ENCODE peak calls at places on chromosome 14, in seven cellular contexts. I is neuronal stem cell, A is H9, W is mesenchymal stem cell, G is mesendoderm, Z is H1, V is trophoblast cell. X is an unnamed sample.

GRCh38 chr14:98941481-98941880 is 330.5 kb downstream of the BCL11B start:
- DNase-seq in I (no peak), A (no peak), W (no peak), G (no peak), Z (no peak), V (no peak), X (no peak)

GRCh38 chr14:50961606-50962259 is 17.4 kb upstream of the PYGL start:
- DNase-seq in I (no peak), A (no peak), W (peak; percentile 95), G (no peak), Z (no peak), V (no peak), X (peak; percentile 97)

GRCh38 chr14:39175445-39176262 is 600 bp downstream of the PNN start:
- DNase-seq in I (no peak), A (peak; percentile 41), W (no peak), G (peak; percentile 67), Z (no peak), V (peak; percentile 13), X (peak; percentile 21)

GRCh38 chr14:73741386-73741875 is 27.2 kb upstream of the PNMA1 start:
- DNase-seq in I (no peak), A (peak; percentile 91), W (peak; percentile 87), G (peak; percentile 90), Z (peak; percentile 74), V (no peak), X (peak; percentile 66)

GRCh38 chr14:54329082-54329695 is 67.6 kb upstream of the CDKN3 start:
- DNase-seq in I (peak; percentile 84), A (peak; percentile 78), W (peak; percentile 74), G (peak; percentile 96), Z (peak; percentile 62), V (peak; percentile 29), X (peak; percentile 61)

GRCh38 chr14:61695695-61696527 is 598 bp downstream of the HIF1A start:
- DNase-seq in I (peak; percentile 76), A (peak; percentile 62), W (peak; percentile 66), G (peak; percentile 81), Z (peak; percentile 82), V (peak; percentile 53), X (peak; percentile 47)

GRCh38 chr14:77467801-77468200 is 9.9 kb downstream of the AHSA1 start:
- DNase-seq in I (no peak), A (no peak), W (no peak), G (no peak), Z (no peak), V (no peak), X (no peak)

GRCh38 chr14:98136019-98136418 is 1136.0 kb downstream of the BCL11B start:
- DNase-seq in I (no peak), A (no peak), W (no peak), G (no peak), Z (no peak), V (no peak), X (no peak)

GRCh38 chr14:103492572-103492971 is 30.1 kb downstream of the CKB start:
- DNase-seq in I (no peak), A (no peak), W (no peak), G (no peak), Z (no peak), V (no peak), X (no peak)

GRCh38 chr14:83467811-83468210 is 1934.2 kb upstream of the SEL1L start:
- DNase-seq in I (no peak), A (no peak), W (peak; percentile 60), G (no peak), Z (no peak), V (no peak), X (peak; percentile 27)

GRCh38 chr14:34302654-34303053 is 159.4 kb downstream of the SPTSSA start:
- DNase-seq in I (no peak), A (no peak), W (no peak), G (no peak), Z (no peak), V (no peak), X (no peak)

GRCh38 chr14:37588956-37589737 is 5.9 kb downstream of the FOXA1 start:
- DNase-seq in I (no peak), A (no peak), W (peak; percentile 13), G (peak; percentile 65), Z (no peak), V (no peak), X (no peak)

GRCh38 chr14:96876747-96877146 is 79.6 kb downstream of the VRK1 start:
- DNase-seq in I (no peak), A (no peak), W (no peak), G (no peak), Z (no peak), V (no peak), X (no peak)

GRCh38 chr14:61598980-61599379 is 96.3 kb upstream of the HIF1A start:
- DNase-seq in I (no peak), A (no peak), W (no peak), G (no peak), Z (no peak), V (no peak), X (no peak)

GRCh38 chr14:73173092-73173735 is 36.9 kb downstream of the PSEN1 start:
- DNase-seq in I (peak; percentile 6), A (no peak), W (peak; percentile 57), G (peak; percentile 16), Z (no peak), V (peak; percentile 4), X (peak; percentile 65)

GRCh38 chr14:68794856-68795601 is 2.2 kb upstream of the ZFP36L1 start:
- DNase-seq in I (no peak), A (no peak), W (peak; percentile 95), G (peak; percentile 78), Z (no peak), V (no peak), X (peak; percentile 95)

GRCh38 chr14:99234982-99235491 is 37.0 kb downstream of the BCL11B start:
- DNase-seq in I (peak; percentile 57), A (peak; percentile 92), W (no peak), G (peak; percentile 96), Z (peak; percentile 79), V (peak; percentile 33), X (no peak)

GRCh38 chr14:92677087-92677668 is 71.2 kb downstream of the LGMN start:
- DNase-seq in I (no peak), A (no peak), W (no peak), G (no peak), Z (no peak), V (peak; percentile 14), X (no peak)

GRCh38 chr14:90274808-90275454 is 18.6 kb downstream of the PSMC1 start:
- DNase-seq in I (no peak), A (no peak), W (peak; percentile 56), G (no peak), Z (no peak), V (no peak), X (peak; percentile 78)

GRCh38 chr14:102461490-102462317 is 47.9 kb downstream of the ANKRD9 start:
- DNase-seq in I (no peak), A (no peak), W (no peak), G (peak; percentile 24), Z (no peak), V (no peak), X (no peak)

GRCh38 chr14:64841121-64841611 is 38.5 kb downstream of the SPTB start:
- DNase-seq in I (no peak), A (peak; percentile 67), W (peak; percentile 45), G (peak; percentile 94), Z (no peak), V (peak; percentile 53), X (peak; percentile 62)

GRCh38 chr14:88542857-88543795 is 11.7 kb downstream of the PTPN21 start:
- DNase-seq in I (no peak), A (no peak), W (no peak), G (no peak), Z (no peak), V (no peak), X (no peak)

GRCh38 chr14:87805315-87805723 is 187.7 kb downstream of the GALC start:
- DNase-seq in I (no peak), A (peak; percentile 78), W (peak; percentile 9), G (peak; percentile 74), Z (peak; percentile 88), V (no peak), X (no peak)

GRCh38 chr14:63941023-63941422 is 88.2 kb downstream of the SYNE2 start:
- DNase-seq in I (no peak), A (no peak), W (no peak), G (no peak), Z (no peak), V (no peak), X (no peak)

GRCh38 chr14:51774209-51774608 is 86.2 kb upstream of the GNG2 start:
- DNase-seq in I (no peak), A (no peak), W (no peak), G (no peak), Z (peak; percentile 37), V (no peak), X (no peak)

GRCh38 chr14:91336093-91336450 is 81.5 kb downstream of the CCDC88C start:
- DNase-seq in I (no peak), A (no peak), W (no peak), G (no peak), Z (no peak), V (no peak), X (no peak)

GRCh38 chr14:92656306-92656705 is 92.1 kb downstream of the LGMN start:
- DNase-seq in I (no peak), A (no peak), W (no peak), G (peak; percentile 54), Z (no peak), V (no peak), X (no peak)

GRCh38 chr14:83300454-83301064 is 1766.9 kb upstream of the SEL1L start:
- DNase-seq in I (peak; percentile 31), A (no peak), W (peak; percentile 53), G (peak; percentile 50), Z (no peak), V (no peak), X (peak; percentile 52)

GRCh38 chr14:52175982-52176502 is 91.5 kb upstream of the PTGDR start:
- DNase-seq in I (no peak), A (no peak), W (no peak), G (no peak), Z (no peak), V (no peak), X (no peak)

GRCh38 chr14:93137864-93138263 is 22.1 kb upstream of the ITPK1 start:
- DNase-seq in I (no peak), A (peak; percentile 57), W (no peak), G (no peak), Z (no peak), V (no peak), X (peak; percentile 12)

GRCh38 chr14:67695394-67695949 is at the start of gene RDH11:
- DNase-seq in I (peak; percentile 82), A (peak; percentile 89), W (peak; percentile 95), G (peak; percentile 96), Z (peak; percentile 86), V (peak; percentile 84), X (peak; percentile 89)
- H3K27me3 ChIP-seq in I (no peaks in the 10 kb centered on the region), A (no peaks in the 10 kb centered on the region), W (no peaks in the 10 kb centered on the region), G (no peaks in the 10 kb centered on the region), Z (no peaks in the 10 kb centered on the region), V (no peaks in the 10 kb centered on the region), X (no peaks in the 10 kb centered on the region)

GRCh38 chr14:22518073-22518472 is 71.0 kb downstream of the DAD1 start:
- DNase-seq in I (peak; percentile 8), A (no peak), W (no peak), G (peak; percentile 43), Z (no peak), V (no peak), X (no peak)
- H2AK5ac ChIP-seq in I (no peak overlapping the region), A (no peak overlapping the region), W (no peak overlapping the region), G (no peak overlapping the region), Z (no peak overlapping the region), V (no peak overlapping the region), X (no peak overlapping the region)

GRCh38 chr14:55908071-55908470 is 210.1 kb upstream of the PELI2 start:
- DNase-seq in I (no peak), A (no peak), W (no peak), G (no peak), Z (no peak), V (no peak), X (no peak)
- H3K27me3 ChIP-seq in I (no peaks in the 10 kb centered on the region), A (no peaks in the 10 kb centered on the region), W (no peaks in the 10 kb centered on the region), G (no peaks in the 10 kb centered on the region), Z (no peaks in the 10 kb centered on the region), V (no peaks in the 10 kb centered on the region), X (peaks cover 24% of the 10 kb centered on the region)

GRCh38 chr14:81582420-81582819 is 48.8 kb upstream of the SEL1L start:
- DNase-seq in I (no peak), A (no peak), W (no peak), G (no peak), Z (no peak), V (no peak), X (no peak)
- H2AK5ac ChIP-seq in I (no peak overlapping the region), A (no peak overlapping the region), W (no peak overlapping the region), G (no peak overlapping the region), Z (no peak overlapping the region), V (no peak overlapping the region), X (no peak overlapping the region)

X was measured in IMR-90.